ENCODE peak calls at places on chromosomes 2 and 18, in eight cellular contexts. One of them, this sample, is unnamed.
A peak's percentile ranks its signal among the peaks of the same experiment; 100 is the strongest.

GRCh38 chr2:132581917-132582316 is 88.1 kb downstream of the LYPD1 start:
- DNase-seq in stimulated activated CD4-positive, alpha-beta T cell treated with anti-CD3 and anti-CD28 coated beads, Interleukin-4, amount 100 ng/mL, for 48 hours: no peak
- DNase-seq in body of pancreas: peak; percentile 80
- DNase-seq in EL: no peak
- DNase-seq in mucosa of gallbladder: no peak
- DNase-seq in NCI-H510A treated with DMSO at 0.1 percent for 48 hours: peak; percentile 96
- DNase-seq in activated CD4-positive, CD25-positive, alpha-beta regulatory T cell treated with anti-CD3 and anti-CD28 coated beads, Interleukin-2, amount 50 U/mL, for 16 hours: no peak
- DNase-seq in upper lobe of right lung: no peak
- DNase-seq in this sample: no peak

GRCh38 chr2:174161490-174161889 is 86.8 kb downstream of the OLA1 start:
- DNase-seq in stimulated activated CD4-positive, alpha-beta T cell treated with anti-CD3 and anti-CD28 coated beads, Interleukin-4, amount 100 ng/mL, for 48 hours: no peak
- DNase-seq in body of pancreas: no peak
- DNase-seq in EL: no peak
- DNase-seq in mucosa of gallbladder: no peak
- DNase-seq in NCI-H510A treated with DMSO at 0.1 percent for 48 hours: no peak
- DNase-seq in activated CD4-positive, CD25-positive, alpha-beta regulatory T cell treated with anti-CD3 and anti-CD28 coated beads, Interleukin-2, amount 50 U/mL, for 16 hours: no peak
- DNase-seq in upper lobe of right lung: no peak
- DNase-seq in this sample: no peak

GRCh38 chr2:144078802-144079386 is 441.0 kb downstream of the ZEB2 start:
- DNase-seq in stimulated activated CD4-positive, alpha-beta T cell treated with anti-CD3 and anti-CD28 coated beads, Interleukin-4, amount 100 ng/mL, for 48 hours: no peak
- DNase-seq in body of pancreas: no peak
- DNase-seq in EL: no peak
- DNase-seq in mucosa of gallbladder: no peak
- DNase-seq in NCI-H510A treated with DMSO at 0.1 percent for 48 hours: no peak
- DNase-seq in activated CD4-positive, CD25-positive, alpha-beta regulatory T cell treated with anti-CD3 and anti-CD28 coated beads, Interleukin-2, amount 50 U/mL, for 16 hours: no peak
- DNase-seq in upper lobe of right lung: no peak
- DNase-seq in this sample: no peak

GRCh38 chr18:45834303-45834702 is 8.8 kb downstream of the SIGLEC15 start:
- DNase-seq in stimulated activated CD4-positive, alpha-beta T cell treated with anti-CD3 and anti-CD28 coated beads, Interleukin-4, amount 100 ng/mL, for 48 hours: no peak
- DNase-seq in body of pancreas: no peak
- DNase-seq in EL: no peak
- DNase-seq in mucosa of gallbladder: no peak
- DNase-seq in NCI-H510A treated with DMSO at 0.1 percent for 48 hours: no peak
- DNase-seq in activated CD4-positive, CD25-positive, alpha-beta regulatory T cell treated with anti-CD3 and anti-CD28 coated beads, Interleukin-2, amount 50 U/mL, for 16 hours: no peak
- DNase-seq in upper lobe of right lung: no peak
- DNase-seq in this sample: no peak

GRCh38 chr2:119715409-119716295 is 36.7 kb downstream of the TMEM177 start:
- DNase-seq in stimulated activated CD4-positive, alpha-beta T cell treated with anti-CD3 and anti-CD28 coated beads, Interleukin-4, amount 100 ng/mL, for 48 hours: no peak
- DNase-seq in body of pancreas: no peak
- DNase-seq in EL: no peak
- DNase-seq in mucosa of gallbladder: no peak
- DNase-seq in NCI-H510A treated with DMSO at 0.1 percent for 48 hours: no peak
- DNase-seq in activated CD4-positive, CD25-positive, alpha-beta regulatory T cell treated with anti-CD3 and anti-CD28 coated beads, Interleukin-2, amount 50 U/mL, for 16 hours: no peak
- DNase-seq in upper lobe of right lung: no peak
- DNase-seq in this sample: no peak

GRCh38 chr18:5253910-5254309 is 41.6 kb downstream of the ZBTB14 start:
- DNase-seq in stimulated activated CD4-positive, alpha-beta T cell treated with anti-CD3 and anti-CD28 coated beads, Interleukin-4, amount 100 ng/mL, for 48 hours: no peak
- DNase-seq in body of pancreas: no peak
- DNase-seq in EL: no peak
- DNase-seq in mucosa of gallbladder: no peak
- DNase-seq in NCI-H510A treated with DMSO at 0.1 percent for 48 hours: no peak
- DNase-seq in activated CD4-positive, CD25-positive, alpha-beta regulatory T cell treated with anti-CD3 and anti-CD28 coated beads, Interleukin-2, amount 50 U/mL, for 16 hours: no peak
- DNase-seq in upper lobe of right lung: no peak
- DNase-seq in this sample: no peak

GRCh38 chr2:173030541-173031485 is 44.8 kb upstream of the MAP3K20 start:
- DNase-seq in stimulated activated CD4-positive, alpha-beta T cell treated with anti-CD3 and anti-CD28 coated beads, Interleukin-4, amount 100 ng/mL, for 48 hours: no peak
- DNase-seq in body of pancreas: no peak
- DNase-seq in EL: no peak
- DNase-seq in mucosa of gallbladder: no peak
- DNase-seq in NCI-H510A treated with DMSO at 0.1 percent for 48 hours: no peak
- DNase-seq in activated CD4-positive, CD25-positive, alpha-beta regulatory T cell treated with anti-CD3 and anti-CD28 coated beads, Interleukin-2, amount 50 U/mL, for 16 hours: no peak
- DNase-seq in upper lobe of right lung: no peak
- DNase-seq in this sample: no peak

GRCh38 chr18:13611616-13612110 is 114.7 kb downstream of the FAM210A start:
- DNase-seq in stimulated activated CD4-positive, alpha-beta T cell treated with anti-CD3 and anti-CD28 coated beads, Interleukin-4, amount 100 ng/mL, for 48 hours: no peak
- DNase-seq in body of pancreas: peak; percentile 32
- DNase-seq in EL: peak; percentile 30
- DNase-seq in mucosa of gallbladder: peak; percentile 36
- DNase-seq in NCI-H510A treated with DMSO at 0.1 percent for 48 hours: no peak
- DNase-seq in activated CD4-positive, CD25-positive, alpha-beta regulatory T cell treated with anti-CD3 and anti-CD28 coated beads, Interleukin-2, amount 50 U/mL, for 16 hours: no peak
- DNase-seq in upper lobe of right lung: no peak
- DNase-seq in this sample: no peak

GRCh38 chr2:23713352-23713751 is 213.6 kb downstream of the ATAD2B start:
- DNase-seq in stimulated activated CD4-positive, alpha-beta T cell treated with anti-CD3 and anti-CD28 coated beads, Interleukin-4, amount 100 ng/mL, for 48 hours: no peak
- DNase-seq in body of pancreas: no peak
- DNase-seq in EL: no peak
- DNase-seq in mucosa of gallbladder: no peak
- DNase-seq in NCI-H510A treated with DMSO at 0.1 percent for 48 hours: no peak
- DNase-seq in activated CD4-positive, CD25-positive, alpha-beta regulatory T cell treated with anti-CD3 and anti-CD28 coated beads, Interleukin-2, amount 50 U/mL, for 16 hours: no peak
- DNase-seq in upper lobe of right lung: no peak
- DNase-seq in this sample: no peak

GRCh38 chr18:23207191-23207955 is 72.1 kb downstream of the CABLES1 start:
- DNase-seq in stimulated activated CD4-positive, alpha-beta T cell treated with anti-CD3 and anti-CD28 coated beads, Interleukin-4, amount 100 ng/mL, for 48 hours: no peak
- DNase-seq in body of pancreas: no peak
- DNase-seq in EL: peak; percentile 28
- DNase-seq in mucosa of gallbladder: no peak
- DNase-seq in NCI-H510A treated with DMSO at 0.1 percent for 48 hours: no peak
- DNase-seq in activated CD4-positive, CD25-positive, alpha-beta regulatory T cell treated with anti-CD3 and anti-CD28 coated beads, Interleukin-2, amount 50 U/mL, for 16 hours: no peak
- DNase-seq in upper lobe of right lung: no peak
- DNase-seq in this sample: no peak

GRCh38 chr2:169106125-169106524 is 36.8 kb downstream of the DHRS9 start:
- DNase-seq in stimulated activated CD4-positive, alpha-beta T cell treated with anti-CD3 and anti-CD28 coated beads, Interleukin-4, amount 100 ng/mL, for 48 hours: no peak
- DNase-seq in body of pancreas: no peak
- DNase-seq in EL: no peak
- DNase-seq in mucosa of gallbladder: no peak
- DNase-seq in NCI-H510A treated with DMSO at 0.1 percent for 48 hours: no peak
- DNase-seq in activated CD4-positive, CD25-positive, alpha-beta regulatory T cell treated with anti-CD3 and anti-CD28 coated beads, Interleukin-2, amount 50 U/mL, for 16 hours: no peak
- DNase-seq in upper lobe of right lung: no peak
- DNase-seq in this sample: no peak

GRCh38 chr18:61639886-61640285 is 252.9 kb downstream of the RNF152 start:
- DNase-seq in stimulated activated CD4-positive, alpha-beta T cell treated with anti-CD3 and anti-CD28 coated beads, Interleukin-4, amount 100 ng/mL, for 48 hours: no peak
- DNase-seq in body of pancreas: no peak
- DNase-seq in EL: no peak
- DNase-seq in mucosa of gallbladder: no peak
- DNase-seq in NCI-H510A treated with DMSO at 0.1 percent for 48 hours: no peak
- DNase-seq in activated CD4-positive, CD25-positive, alpha-beta regulatory T cell treated with anti-CD3 and anti-CD28 coated beads, Interleukin-2, amount 50 U/mL, for 16 hours: no peak
- DNase-seq in upper lobe of right lung: no peak
- DNase-seq in this sample: no peak

GRCh38 chr2:16693854-16694253 is 28.2 kb upstream of the CYRIA start:
- DNase-seq in stimulated activated CD4-positive, alpha-beta T cell treated with anti-CD3 and anti-CD28 coated beads, Interleukin-4, amount 100 ng/mL, for 48 hours: no peak
- DNase-seq in body of pancreas: no peak
- DNase-seq in EL: no peak
- DNase-seq in mucosa of gallbladder: no peak
- DNase-seq in NCI-H510A treated with DMSO at 0.1 percent for 48 hours: no peak
- DNase-seq in activated CD4-positive, CD25-positive, alpha-beta regulatory T cell treated with anti-CD3 and anti-CD28 coated beads, Interleukin-2, amount 50 U/mL, for 16 hours: no peak
- DNase-seq in upper lobe of right lung: no peak
- DNase-seq in this sample: no peak

GRCh38 chr18:7122376-7122775 is 4.8 kb upstream of the LAMA1 start:
- DNase-seq in stimulated activated CD4-positive, alpha-beta T cell treated with anti-CD3 and anti-CD28 coated beads, Interleukin-4, amount 100 ng/mL, for 48 hours: no peak
- DNase-seq in body of pancreas: no peak
- DNase-seq in EL: no peak
- DNase-seq in mucosa of gallbladder: no peak
- DNase-seq in NCI-H510A treated with DMSO at 0.1 percent for 48 hours: no peak
- DNase-seq in activated CD4-positive, CD25-positive, alpha-beta regulatory T cell treated with anti-CD3 and anti-CD28 coated beads, Interleukin-2, amount 50 U/mL, for 16 hours: no peak
- DNase-seq in upper lobe of right lung: no peak
- DNase-seq in this sample: no peak

GRCh38 chr2:225104321-225104720 is 62.1 kb upstream of the DOCK10 start:
- DNase-seq in stimulated activated CD4-positive, alpha-beta T cell treated with anti-CD3 and anti-CD28 coated beads, Interleukin-4, amount 100 ng/mL, for 48 hours: no peak
- DNase-seq in body of pancreas: no peak
- DNase-seq in EL: no peak
- DNase-seq in mucosa of gallbladder: no peak
- DNase-seq in NCI-H510A treated with DMSO at 0.1 percent for 48 hours: no peak
- DNase-seq in activated CD4-positive, CD25-positive, alpha-beta regulatory T cell treated with anti-CD3 and anti-CD28 coated beads, Interleukin-2, amount 50 U/mL, for 16 hours: no peak
- DNase-seq in upper lobe of right lung: no peak
- DNase-seq in this sample: no peak

GRCh38 chr2:88543541-88544057 is 83.7 kb downstream of the EIF2AK3 start:
- DNase-seq in stimulated activated CD4-positive, alpha-beta T cell treated with anti-CD3 and anti-CD28 coated beads, Interleukin-4, amount 100 ng/mL, for 48 hours: no peak
- DNase-seq in body of pancreas: no peak
- DNase-seq in EL: no peak
- DNase-seq in mucosa of gallbladder: no peak
- DNase-seq in NCI-H510A treated with DMSO at 0.1 percent for 48 hours: no peak
- DNase-seq in activated CD4-positive, CD25-positive, alpha-beta regulatory T cell treated with anti-CD3 and anti-CD28 coated beads, Interleukin-2, amount 50 U/mL, for 16 hours: no peak
- DNase-seq in upper lobe of right lung: no peak
- DNase-seq in this sample: no peak

GRCh38 chr18:79008356-79008940 is 28.8 kb downstream of the SALL3 start:
- DNase-seq in stimulated activated CD4-positive, alpha-beta T cell treated with anti-CD3 and anti-CD28 coated beads, Interleukin-4, amount 100 ng/mL, for 48 hours: no peak
- DNase-seq in body of pancreas: no peak
- DNase-seq in EL: no peak
- DNase-seq in mucosa of gallbladder: no peak
- DNase-seq in NCI-H510A treated with DMSO at 0.1 percent for 48 hours: no peak
- DNase-seq in activated CD4-positive, CD25-positive, alpha-beta regulatory T cell treated with anti-CD3 and anti-CD28 coated beads, Interleukin-2, amount 50 U/mL, for 16 hours: no peak
- DNase-seq in upper lobe of right lung: no peak
- DNase-seq in this sample: no peak

GRCh38 chr18:13136056-13136688 is 82.4 kb upstream of the LDLRAD4 start:
- DNase-seq in stimulated activated CD4-positive, alpha-beta T cell treated with anti-CD3 and anti-CD28 coated beads, Interleukin-4, amount 100 ng/mL, for 48 hours: peak; percentile 63
- DNase-seq in body of pancreas: no peak
- DNase-seq in EL: no peak
- DNase-seq in mucosa of gallbladder: no peak
- DNase-seq in NCI-H510A treated with DMSO at 0.1 percent for 48 hours: no peak
- DNase-seq in activated CD4-positive, CD25-positive, alpha-beta regulatory T cell treated with anti-CD3 and anti-CD28 coated beads, Interleukin-2, amount 50 U/mL, for 16 hours: no peak
- DNase-seq in upper lobe of right lung: no peak
- DNase-seq in this sample: no peak

GRCh38 chr2:228417526-228417925 is 236.0 kb upstream of the SPHKAP start:
- DNase-seq in stimulated activated CD4-positive, alpha-beta T cell treated with anti-CD3 and anti-CD28 coated beads, Interleukin-4, amount 100 ng/mL, for 48 hours: no peak
- DNase-seq in body of pancreas: no peak
- DNase-seq in EL: peak; percentile 18
- DNase-seq in mucosa of gallbladder: no peak
- DNase-seq in NCI-H510A treated with DMSO at 0.1 percent for 48 hours: no peak
- DNase-seq in activated CD4-positive, CD25-positive, alpha-beta regulatory T cell treated with anti-CD3 and anti-CD28 coated beads, Interleukin-2, amount 50 U/mL, for 16 hours: no peak
- DNase-seq in upper lobe of right lung: no peak
- DNase-seq in this sample: no peak

GRCh38 chr2:62845256-62845655 is 139.7 kb downstream of the EHBP1 start:
- DNase-seq in stimulated activated CD4-positive, alpha-beta T cell treated with anti-CD3 and anti-CD28 coated beads, Interleukin-4, amount 100 ng/mL, for 48 hours: no peak
- DNase-seq in body of pancreas: no peak
- DNase-seq in EL: no peak
- DNase-seq in mucosa of gallbladder: no peak
- DNase-seq in NCI-H510A treated with DMSO at 0.1 percent for 48 hours: no peak
- DNase-seq in activated CD4-positive, CD25-positive, alpha-beta regulatory T cell treated with anti-CD3 and anti-CD28 coated beads, Interleukin-2, amount 50 U/mL, for 16 hours: no peak
- DNase-seq in upper lobe of right lung: no peak
- DNase-seq in this sample: no peak

GRCh38 chr2:165161510-165161909 is 42.3 kb downstream of the SCN3A start:
- DNase-seq in stimulated activated CD4-positive, alpha-beta T cell treated with anti-CD3 and anti-CD28 coated beads, Interleukin-4, amount 100 ng/mL, for 48 hours: no peak
- DNase-seq in body of pancreas: no peak
- DNase-seq in EL: peak; percentile 33
- DNase-seq in mucosa of gallbladder: no peak
- DNase-seq in NCI-H510A treated with DMSO at 0.1 percent for 48 hours: no peak
- DNase-seq in activated CD4-positive, CD25-positive, alpha-beta regulatory T cell treated with anti-CD3 and anti-CD28 coated beads, Interleukin-2, amount 50 U/mL, for 16 hours: no peak
- DNase-seq in upper lobe of right lung: no peak
- DNase-seq in this sample: no peak

GRCh38 chr18:1392865-1393734 is 488.4 kb downstream of the ADCYAP1 start:
- DNase-seq in stimulated activated CD4-positive, alpha-beta T cell treated with anti-CD3 and anti-CD28 coated beads, Interleukin-4, amount 100 ng/mL, for 48 hours: no peak
- DNase-seq in body of pancreas: no peak
- DNase-seq in EL: no peak
- DNase-seq in mucosa of gallbladder: no peak
- DNase-seq in NCI-H510A treated with DMSO at 0.1 percent for 48 hours: no peak
- DNase-seq in activated CD4-positive, CD25-positive, alpha-beta regulatory T cell treated with anti-CD3 and anti-CD28 coated beads, Interleukin-2, amount 50 U/mL, for 16 hours: no peak
- DNase-seq in upper lobe of right lung: no peak
- DNase-seq in this sample: no peak

GRCh38 chr18:62420151-62420512 is 95.0 kb downstream of the TNFRSF11A start:
- DNase-seq in stimulated activated CD4-positive, alpha-beta T cell treated with anti-CD3 and anti-CD28 coated beads, Interleukin-4, amount 100 ng/mL, for 48 hours: no peak
- DNase-seq in body of pancreas: peak; percentile 19
- DNase-seq in EL: peak; percentile 43
- DNase-seq in mucosa of gallbladder: peak; percentile 83
- DNase-seq in NCI-H510A treated with DMSO at 0.1 percent for 48 hours: no peak
- DNase-seq in activated CD4-positive, CD25-positive, alpha-beta regulatory T cell treated with anti-CD3 and anti-CD28 coated beads, Interleukin-2, amount 50 U/mL, for 16 hours: no peak
- DNase-seq in upper lobe of right lung: no peak
- DNase-seq in this sample: no peak

GRCh38 chr18:35441857-35442595 is 55.7 kb downstream of the INO80C start:
- DNase-seq in stimulated activated CD4-positive, alpha-beta T cell treated with anti-CD3 and anti-CD28 coated beads, Interleukin-4, amount 100 ng/mL, for 48 hours: no peak
- DNase-seq in body of pancreas: no peak
- DNase-seq in EL: no peak
- DNase-seq in mucosa of gallbladder: no peak
- DNase-seq in NCI-H510A treated with DMSO at 0.1 percent for 48 hours: no peak
- DNase-seq in activated CD4-positive, CD25-positive, alpha-beta regulatory T cell treated with anti-CD3 and anti-CD28 coated beads, Interleukin-2, amount 50 U/mL, for 16 hours: no peak
- DNase-seq in upper lobe of right lung: no peak
- DNase-seq in this sample: no peak

GRCh38 chr2:24908316-24908937 is 11.6 kb downstream of the ADCY3 start:
- DNase-seq in stimulated activated CD4-positive, alpha-beta T cell treated with anti-CD3 and anti-CD28 coated beads, Interleukin-4, amount 100 ng/mL, for 48 hours: no peak
- DNase-seq in body of pancreas: no peak
- DNase-seq in EL: no peak
- DNase-seq in mucosa of gallbladder: no peak
- DNase-seq in NCI-H510A treated with DMSO at 0.1 percent for 48 hours: no peak
- DNase-seq in activated CD4-positive, CD25-positive, alpha-beta regulatory T cell treated with anti-CD3 and anti-CD28 coated beads, Interleukin-2, amount 50 U/mL, for 16 hours: no peak
- DNase-seq in upper lobe of right lung: no peak
- DNase-seq in this sample: no peak

This sample was measured in progenitor cell of endocrine pancreas.